ENCODE peak calls at places on chromosomes 3 and 15, in four cellular contexts. L is fibroblast of mammary gland, Y is fibroblast of lung, Q is fibroblast of pulmonary artery. T is an unnamed sample.

GRCh38 chr3:106183762-106184391 is 315.1 kb upstream of the CBLB start:
- DNase-seq in L (peak), Q (peak), Y (peak), T (peak)

GRCh38 chr3:125260158-125260557 is 47.6 kb upstream of the SLC12A8 start:
- DNase-seq in L (no peak), Q (no peak), Y (no peak), T (no peak)

GRCh38 chr3:128569756-128570155 is 76.8 kb upstream of the GATA2 start:
- DNase-seq in Q (no peak), Y (no peak), L (no peak), T (no peak)

GRCh38 chr3:136074546-136074945 is 109.0 kb downstream of the PPP2R3A start:
- DNase-seq in L (peak), Y (peak), Q (peak), T (peak)

GRCh38 chr15:78162038-78162437 is 12.9 kb downstream of the IDH3A start:
- DNase-seq in L (no peak), Q (no peak), Y (no peak), T (no peak)

GRCh38 chr3:148079370-148079769 is 618.3 kb upstream of the AGTR1 start:
- DNase-seq in Y (peak), L (no peak), Q (no peak), T (peak)

GRCh38 chr15:25527118-25527517 is 88.3 kb upstream of the UBE3A start:
- DNase-seq in L (peak), Q (no peak), Y (no peak), T (peak)

GRCh38 chr3:71305246-71306206 is 278.0 kb downstream of the FOXP1 start:
- DNase-seq in Q (peak), Y (peak), L (peak), T (no peak)

GRCh38 chr3:194723846-194724618 is 38.3 kb downstream of the FAM43A start:
- DNase-seq in L (no peak), Y (no peak), Q (no peak), T (no peak)

GRCh38 chr15:75354454-75354853 is 7.6 kb downstream of the NEIL1 start:
- DNase-seq in L (no peak), Y (no peak), Q (no peak), T (no peak)

GRCh38 chr15:73924258-73924921 is 1.9 kb upstream of the LOXL1 start:
- DNase-seq in L (peak), Q (peak), Y (peak), T (peak)

GRCh38 chr3:179652467-179653105 is at the start of gene USP13:
- DNase-seq in L (peak), Q (peak), Y (peak), T (peak)

GRCh38 chr3:148074916-148075315 is 622.8 kb upstream of the AGTR1 start:
- DNase-seq in Q (no peak), Y (no peak), L (no peak), T (no peak)

GRCh38 chr15:96053039-96054021 is 277.2 kb upstream of the NR2F2 start:
- DNase-seq in L (no peak), Y (peak), Q (peak), T (no peak)

GRCh38 chr3:165404357-165405042 is 208.3 kb upstream of the SLITRK3 start:
- DNase-seq in L (no peak), Y (no peak), Q (no peak), T (no peak)

GRCh38 chr3:54970895-54971294 is 43.0 kb upstream of the LRTM1 start:
- DNase-seq in Y (peak), L (peak), Q (peak), T (peak)

GRCh38 chr3:126961191-126961790 is 21.6 kb upstream of the PLXNA1 start:
- DNase-seq in Q (peak), L (peak), Y (peak), T (peak)

GRCh38 chr15:70950953-70951352 is 58.3 kb downstream of the LRRC49 start:
- DNase-seq in Y (no peak), Q (no peak), L (no peak), T (no peak)

GRCh38 chr15:32656091-32656860 is 14.8 kb downstream of the SCG5 start:
- DNase-seq in Q (peak), Y (no peak), L (no peak), T (no peak)

GRCh38 chr3:134754768-134755559 is 40.1 kb upstream of the EPHB1 start:
- DNase-seq in Q (peak), L (peak), Y (peak), T (peak)

GRCh38 chr3:70736009-70736408 is 423.6 kb upstream of the MDFIC2 start:
- DNase-seq in Y (no peak), L (peak), Q (peak), T (peak)

GRCh38 chr15:86089422-86089821 is 9.8 kb downstream of the AGBL1 start:
- DNase-seq in Y (no peak), L (no peak), Q (no peak), T (no peak)

GRCh38 chr3:69370156-69370944 is 15.5 kb downstream of the FRMD4B start:
- DNase-seq in L (no peak), Q (no peak), Y (no peak), T (peak)

GRCh38 chr3:170277833-170278586 is 55.8 kb downstream of the PRKCI start:
- DNase-seq in Y (peak), Q (no peak), L (no peak), T (no peak)

GRCh38 chr3:174243194-174243593 is 615.9 kb upstream of the NAALADL2 start:
- DNase-seq in Q (peak), L (peak), Y (peak), T (peak)

GRCh38 chr3:169227911-169228310 is 435.6 kb downstream of the MECOM start:
- DNase-seq in Q (peak), L (peak), Y (peak), T (peak)

GRCh38 chr3:194928183-194928736 is 242.6 kb downstream of the FAM43A start:
- DNase-seq in Y (no peak), L (peak), Q (peak), T (peak)

GRCh38 chr15:58864602-58865419 is 68.7 kb downstream of the SLTM start:
- DNase-seq in Y (peak), L (peak), Q (peak), T (peak)

GRCh38 chr15:96347181-96348111 is 16.9 kb downstream of the NR2F2 start:
- DNase-seq in Q (peak), L (peak), Y (peak), T (no peak)

GRCh38 chr15:50884583-50884982 is 23.9 kb upstream of the AP4E1 start:
- DNase-seq in L (peak), Q (no peak), Y (no peak), T (peak)

GRCh38 chr3:59212128-59212764 is 162.4 kb upstream of the CFAP20DC start:
- DNase-seq in Y (peak), Q (peak), L (peak), T (peak)
- TF ChIP-seq CTCF in Y (peak), Q (peak), L (peak), T (peak)

GRCh38 chr3:46496745-46497555 is 826 bp upstream of the RTP3 start:
- DNase-seq in Q (peak), Y (peak), L (no peak), T (no peak)
- TF ChIP-seq CTCF in Q (peak), Y (no peak), L (peak), T (peak)

DNA sequence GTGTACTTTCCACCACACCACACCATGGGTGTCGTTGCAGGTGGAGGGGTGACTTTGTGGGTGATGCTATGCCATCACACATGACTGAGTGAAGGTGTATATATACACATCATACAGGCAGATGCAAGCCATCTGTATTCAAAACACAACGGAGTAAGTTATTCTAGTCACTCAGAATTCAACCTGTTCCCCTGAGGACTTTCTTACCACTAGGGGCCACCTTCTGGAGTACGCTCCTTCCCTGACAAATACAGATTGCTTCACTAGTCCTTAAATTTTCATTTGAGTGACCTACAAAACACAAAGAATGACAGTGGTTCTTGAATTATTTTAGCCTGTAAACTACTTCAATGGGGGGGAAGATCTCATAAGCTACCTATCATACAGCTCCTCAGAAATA is 52.8 kb upstream of the NTRK3 start:
- DNase-seq in Y (no peak), Q (no peak), L (no peak), T (no peak)
- TF ChIP-seq CTCF in Y (no peak), Q (no peak), L (no peak), T (no peak)

GRCh38 chr15:101251830-101252820 is at the start of gene CHSY1:
- DNase-seq in L (peak), Y (peak), Q (peak), T (peak)
- TF ChIP-seq CTCF in L (no peak), Y (no peak), Q (no peak), T (no peak)

GRCh38 chr15:92601940-92602593 is 53.5 kb downstream of the FAM174B start:
- DNase-seq in Y (no peak), Q (no peak), L (no peak), T (no peak)

GRCh38 chr15:92600902-92601301 is 54.7 kb downstream of the FAM174B start:
- DNase-seq in L (no peak), Y (no peak), Q (no peak), T (no peak)

GRCh38 chr15:92596623-92597022 is 59.0 kb downstream of the FAM174B start:
- DNase-seq in L (no peak), Y (no peak), Q (no peak), T (no peak)

GRCh38 chr15:92597548-92597947 is 58.0 kb downstream of the FAM174B start:
- DNase-seq in Y (no peak), Q (no peak), L (no peak), T (no peak)

GRCh38 chr15:92599394-92599970 is 56.1 kb downstream of the FAM174B start:
- DNase-seq in Y (peak), Q (peak), L (peak), T (peak)
- TF ChIP-seq CTCF in Y (no peak), Q (no peak), L (no peak), T (no peak)